ENCODE peak calls at places on chromosomes 7 and 10, in eight cellular contexts. A is mesendoderm, T is PC-3, X is IMR-90, Z is GM23248, D is mammary epithelial cell, S is colonic mucosa, W is HCT116. F is an unnamed sample.

GRCh38 chr7:143382126-143382790 is 1.1 kb downstream of the ZYX start:
- DNase-seq in Z (peak; percentile 27), D (no peak), W (no peak), S (no peak), T (no peak), A (no peak), X (no peak), F (no peak)

GRCh38 chr10:104077282-104078151 is 8.2 kb downstream of the COL17A1 start:
- DNase-seq in D (no peak), A (peak; percentile 46), T (no peak), S (no peak), X (no peak), Z (no peak), W (no peak), F (no peak)

GRCh38 chr10:22681783-22682183 is 32.6 kb downstream of the PIP4K2A start:
- DNase-seq in T (peak; percentile 83), W (peak; percentile 23), D (peak; percentile 77), Z (peak; percentile 90), X (peak; percentile 74), A (no peak), S (no peak), F (peak; percentile 46)

GRCh38 chr7:150966002-150966401 is 12.1 kb downstream of the KCNH2 start:
- DNase-seq in Z (no peak), A (peak; percentile 71), S (no peak), X (no peak), T (no peak), W (no peak), D (no peak), F (no peak)

GRCh38 chr7:64574481-64575159 is 11.7 kb upstream of the ZNF680 start:
- DNase-seq in T (no peak), W (no peak), D (no peak), Z (peak; percentile 67), A (peak; percentile 77), X (peak; percentile 38), S (peak; percentile 22), F (no peak)

GRCh38 chr10:112269266-112269665 is 13.9 kb upstream of the TECTB start:
- DNase-seq in W (no peak), A (no peak), D (peak; percentile 7), T (no peak), S (no peak), Z (peak; percentile 64), X (peak; percentile 69), F (no peak)

GRCh38 chr10:1115262-1115955 is 59.2 kb downstream of the WDR37 start:
- DNase-seq in S (peak; percentile 42), D (no peak), A (no peak), W (no peak), Z (no peak), X (no peak), T (no peak), F (no peak)

GRCh38 chr10:100658269-100658668 is 87.1 kb upstream of the PAX2 start:
- DNase-seq in W (no peak), D (no peak), X (no peak), Z (no peak), A (no peak), S (no peak), T (no peak), F (no peak)

GRCh38 chr10:132878730-132879407 is 63.5 kb downstream of the CFAP46 start:
- DNase-seq in A (no peak), D (no peak), S (no peak), Z (no peak), X (no peak), T (no peak), W (no peak), F (no peak)

GRCh38 chr10:93235686-93236085 is 162.0 kb downstream of the CYP26A1 start:
- DNase-seq in Z (peak; percentile 80), W (no peak), A (no peak), X (peak; percentile 41), D (no peak), S (no peak), T (no peak), F (no peak)

GRCh38 chr7:43658718-43659548 is 70.4 kb downstream of the COA1 start:
- DNase-seq in T (peak; percentile 86), A (no peak), S (no peak), X (peak; percentile 93), W (no peak), Z (peak; percentile 87), D (peak; percentile 78), F (no peak)

GRCh38 chr10:13346280-13346819 is 1.7 kb downstream of the SEPHS1 start:
- DNase-seq in D (peak; percentile 49), S (peak; percentile 45), T (peak; percentile 35), W (no peak), A (peak; percentile 43), X (peak; percentile 71), Z (peak; percentile 90), F (no peak)

GRCh38 chr10:90181251-90181691 is 479.9 kb downstream of the KIF20B start:
- DNase-seq in T (no peak), Z (no peak), X (no peak), A (no peak), W (no peak), D (no peak), S (no peak), F (no peak)
- H3K4me3 ChIP-seq in T (no peak overlapping the region), Z (no peak overlapping the region), X (no peak overlapping the region), A (no peak overlapping the region), W (no peak overlapping the region), D (no peak overlapping the region), S (no peak overlapping the region), F (no peak overlapping the region)

GRCh38 chr10:27153325-27153724 is 859 bp downstream of the YME1L1 start:
- DNase-seq in T (no peak), Z (peak; percentile 24), W (no peak), S (no peak), D (no peak), X (no peak), A (no peak), F (no peak)
- H3K9ac ChIP-seq in T (peak overlapping the region; percentile 98), Z (peak overlapping the region; percentile 91), W (peak overlapping the region; percentile 85), S (peak overlapping the region; percentile 85), D (peak overlapping the region; percentile 99), X (peak overlapping the region; percentile 97), A (peak overlapping the region; percentile 96), F (peak overlapping the region; percentile 74)

DNA sequence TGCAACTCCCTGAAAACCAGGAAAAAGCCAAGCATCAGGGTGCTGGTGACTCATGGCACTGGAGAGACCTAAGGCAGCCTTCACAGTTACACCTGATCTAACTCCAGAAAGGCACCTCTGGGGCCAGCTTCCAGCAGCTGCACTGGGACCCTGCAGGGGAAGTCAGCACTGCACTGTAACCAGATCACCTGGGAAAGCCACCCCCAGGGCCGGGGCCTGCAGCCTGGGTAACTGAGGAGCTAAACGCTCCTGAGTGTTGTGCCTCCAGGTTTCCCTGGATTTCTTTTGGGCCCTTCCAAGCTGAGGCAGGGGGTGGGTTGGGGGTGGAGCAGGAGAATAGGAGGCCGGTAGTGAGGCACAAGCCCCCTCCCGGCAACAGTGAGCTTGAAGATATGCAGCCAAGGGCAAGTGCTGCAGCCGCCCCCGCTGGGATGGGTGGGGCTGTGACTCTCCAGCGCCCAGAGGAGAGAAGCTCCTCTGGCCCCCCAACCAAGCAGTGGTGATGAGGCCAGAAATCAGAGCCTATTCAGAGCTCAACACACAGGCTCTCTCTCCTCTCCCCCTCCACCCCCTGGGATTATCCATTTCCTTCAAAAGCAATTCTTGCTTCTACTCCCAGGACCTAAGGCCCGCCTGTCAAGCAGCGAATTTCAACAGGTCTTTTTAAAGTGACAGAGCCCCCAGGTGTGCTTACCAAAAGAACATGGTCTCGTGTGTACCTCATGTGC is 2.6 kb downstream of the CXCL12 start:
- DNase-seq in T (no peak), X (no peak), Z (peak; percentile 73), W (no peak), A (peak; percentile 84), D (no peak), S (no peak), F (no peak)
- H3K4me3 ChIP-seq in T (no peak overlapping the region), X (no peak overlapping the region), Z (peak overlapping the region; percentile 83), W (no peak overlapping the region), A (no peak overlapping the region), D (no peak overlapping the region), S (peak overlapping the region; percentile 44), F (no peak overlapping the region)

GRCh38 chr7:27095897-27096755 is at the start of gene HOXA1:
- DNase-seq in T (peak; percentile 94), Z (peak; percentile 98), A (peak; percentile 88), S (peak; percentile 92), X (peak; percentile 95), W (peak; percentile 80), D (peak; percentile 92), F (no peak)

GRCh38 chr7:27098493-27099223 is 2.9 kb upstream of the HOXA1 start:
- DNase-seq in D (peak; percentile 67), Z (peak; percentile 76), W (no peak), S (peak; percentile 66), T (peak; percentile 59), X (peak; percentile 80), A (peak; percentile 71), F (no peak)

GRCh38 chr7:27097686-27098492 is 2.1 kb upstream of the HOXA1 start:
- DNase-seq in D (peak; percentile 78), A (peak; percentile 59), S (peak; percentile 45), X (peak; percentile 52), W (no peak), Z (peak; percentile 46), T (peak; percentile 58), F (no peak)

GRCh38 chr7:27095050-27095896 is 527 bp downstream of the HOXA1 start:
- DNase-seq in T (no peak), S (no peak), W (no peak), X (peak; percentile 16), A (no peak), D (peak; percentile 36), Z (no peak), F (no peak)

DNA sequence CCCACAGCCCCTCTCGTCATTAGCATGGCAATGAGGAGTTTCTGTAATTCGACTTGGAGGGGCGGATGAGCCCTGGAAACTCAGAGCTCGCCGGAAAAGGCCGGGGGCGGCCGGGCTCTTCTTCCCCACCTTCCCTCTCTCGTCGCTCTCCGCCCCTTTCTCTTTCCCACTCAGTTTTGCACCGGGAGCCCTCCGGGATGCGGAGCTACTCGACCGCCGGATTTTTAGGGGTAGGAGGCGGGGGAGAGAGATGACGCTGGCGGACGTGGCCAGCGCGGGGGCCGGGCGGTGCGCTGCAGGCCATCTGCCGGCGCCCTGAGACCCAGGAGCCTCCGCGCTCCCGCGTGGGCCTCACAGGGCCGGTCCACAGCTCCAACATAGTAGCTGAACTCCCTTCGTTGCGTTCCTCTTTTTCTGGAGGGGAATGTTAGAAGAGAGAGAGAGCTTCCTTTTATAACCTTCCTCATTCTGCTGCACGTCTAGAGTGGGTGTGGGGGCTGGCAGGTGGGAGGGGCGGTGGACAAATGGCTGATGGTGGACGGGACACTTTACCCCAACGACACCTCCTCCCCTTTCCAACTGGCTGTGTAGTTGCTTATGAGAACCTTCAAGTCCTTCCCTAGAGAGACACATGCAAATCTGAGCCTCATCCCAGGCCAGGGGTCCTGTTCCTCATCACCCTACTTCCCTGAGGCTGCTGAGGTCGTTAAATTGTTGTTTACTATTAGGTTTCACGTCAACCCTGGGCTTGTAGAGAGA is 1.1 kb upstream of the HOXA1 start:
- DNase-seq in W (no peak), Z (peak; percentile 80), D (peak; percentile 57), X (peak; percentile 64), S (peak; percentile 49), A (no peak), T (peak; percentile 45), F (no peak)
- H3K9ac ChIP-seq in W (peak overlapping the region; percentile 76), Z (peak overlapping the region; percentile 91), D (peak overlapping the region; percentile 97), X (peak overlapping the region; percentile 99), S (peak overlapping the region; percentile 93), A (peak overlapping the region; percentile 59), T (peak overlapping the region; percentile 79), F (no peak overlapping the region)

DNA sequence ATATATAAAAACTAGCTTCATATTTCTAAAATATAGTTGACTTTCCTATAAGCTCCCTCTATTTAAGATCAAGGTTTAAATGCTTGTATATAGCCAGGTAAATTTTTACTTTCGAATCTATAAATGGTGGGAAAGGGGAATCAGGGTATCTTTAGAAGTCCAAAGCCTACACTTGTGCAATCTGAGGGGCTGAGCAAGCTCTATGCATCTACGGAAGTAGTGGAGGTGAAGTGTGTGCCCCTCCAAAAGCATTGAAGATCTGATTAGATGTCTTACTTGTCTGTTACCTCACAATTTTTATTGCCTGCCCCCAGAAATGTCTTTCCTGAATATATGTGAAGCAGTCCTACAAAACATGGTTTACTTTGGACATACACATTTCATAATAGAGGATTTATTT is 1.6 kb downstream of the AKAP9 start:
- DNase-seq in D (peak; percentile 1), S (no peak), T (no peak), Z (peak; percentile 5), X (no peak), W (no peak), A (no peak), F (no peak)
- H3K4me3 ChIP-seq in D (peak overlapping the region; percentile 95), S (peak overlapping the region; percentile 80), T (peak overlapping the region; percentile 76), Z (peak overlapping the region; percentile 91), X (no peak overlapping the region), W (no peak overlapping the region), A (no peak overlapping the region), F (no peak overlapping the region)